ENCODE peak calls at places on chromosome 17, in six cellular contexts. S, R, N, H, A and M are unnamed samples.

GRCh38 chr17:5825717-5826330 is 241.5 kb upstream of the NLRP1 start:
- DNase-seq in A (peak), R (no peak), H (no peak), N (no peak), S (no peak), M (peak)

GRCh38 chr17:76543482-76544122 is 3.8 kb downstream of the PRCD start:
- DNase-seq in S (no peak), H (no peak), A (no peak), R (no peak), N (no peak), M (no peak)

GRCh38 chr17:80842456-80843053 is 149.1 kb upstream of the CHMP6 start:
- DNase-seq in H (no peak), R (no peak), S (no peak), A (no peak), N (no peak), M (no peak)

GRCh38 chr17:5785343-5785742 is 201.0 kb upstream of the NLRP1 start:
- DNase-seq in R (no peak), H (no peak), A (peak), N (no peak), S (no peak), M (no peak)

GRCh38 chr17:17739388-17740066 is 58.3 kb downstream of the RAI1 start:
- DNase-seq in R (no peak), H (no peak), N (no peak), A (peak), S (no peak), M (no peak)

GRCh38 chr17:75535119-75535537 is 9.6 kb downstream of the LLGL2 start:
- DNase-seq in N (no peak), A (no peak), S (no peak), R (peak), H (peak), M (no peak)

GRCh38 chr17:27216836-27217235 is 77.1 kb upstream of the WSB1 start:
- DNase-seq in A (no peak), H (no peak), R (no peak), N (no peak), S (no peak), M (no peak)

GRCh38 chr17:41967141-41967920 is 736 bp downstream of the CNP start:
- DNase-seq in H (no peak), N (no peak), A (no peak), S (no peak), R (no peak), M (peak)

GRCh38 chr17:80227156-80227555 is 6.9 kb downstream of the SLC26A11 start:
- DNase-seq in A (no peak), H (no peak), N (no peak), S (no peak), R (no peak), M (no peak)

GRCh38 chr17:55530064-55530463 is 18.8 kb upstream of the SMIM36 start:
- DNase-seq in H (no peak), S (no peak), A (no peak), N (no peak), R (no peak), M (no peak)

GRCh38 chr17:56665864-56666263 is 72.4 kb downstream of the NOG start:
- DNase-seq in S (no peak), N (no peak), R (no peak), H (no peak), A (no peak), M (no peak)

GRCh38 chr17:56762988-56763387 is 70.7 kb downstream of the C17orf67 start:
- DNase-seq in N (no peak), S (no peak), H (no peak), R (no peak), A (no peak), M (no peak)

GRCh38 chr17:1169471-1169908 is 10.3 kb downstream of the ABR start:
- DNase-seq in R (no peak), H (no peak), A (no peak), N (no peak), S (no peak), M (no peak)

GRCh38 chr17:29292992-29293889 is 707 bp downstream of the NUFIP2 start:
- DNase-seq in A (peak), S (no peak), N (peak), R (peak), H (peak), M (peak)

GRCh38 chr17:56146005-56146404 is 7.3 kb upstream of the ANKFN1 start:
- DNase-seq in S (no peak), H (no peak), R (no peak), N (no peak), A (no peak), M (no peak)

GRCh38 chr17:5210853-5211252 is 19.2 kb upstream of the ZNF594 start:
- DNase-seq in H (no peak), S (no peak), N (no peak), A (no peak), R (no peak), M (no peak)

GRCh38 chr17:8728991-8729390 is 15.6 kb downstream of the CCDC42 start:
- DNase-seq in A (no peak), S (no peak), R (no peak), N (no peak), H (no peak), M (no peak)

GRCh38 chr17:57668332-57668731 is 76.8 kb downstream of the CCDC182 start:
- DNase-seq in R (no peak), A (no peak), S (no peak), H (no peak), N (no peak), M (no peak)

GRCh38 chr17:79000396-79001189 is 9.0 kb downstream of the CANT1 start:
- DNase-seq in H (no peak), R (no peak), S (no peak), A (no peak), N (no peak), M (no peak)

GRCh38 chr17:81509687-81510523 is 2.7 kb downstream of the ACTG1 start:
- DNase-seq in N (no peak), A (no peak), H (no peak), S (no peak), R (no peak), M (no peak)

GRCh38 chr17:66711936-66712335 is 123.0 kb upstream of the CACNG5 start:
- DNase-seq in N (no peak), R (no peak), A (no peak), S (no peak), H (no peak), M (peak)

GRCh38 chr17:12554251-12554650 is 111.4 kb upstream of the MYOCD start:
- DNase-seq in A (no peak), N (no peak), R (no peak), S (no peak), H (no peak), M (no peak)

GRCh38 chr17:57924677-57925076 is 30.5 kb downstream of the CUEDC1 start:
- DNase-seq in H (no peak), R (no peak), N (no peak), S (no peak), A (no peak), M (no peak)